ENCODE peak calls at places on chromosomes 12 and 14, in six cellular contexts. Q is astrocyte, M is nucleus accumbens, O is smooth muscle cell of the brain vasculature, B is T-helper 9 cell, R is left kidney. I is an unnamed sample.

GRCh38 chr14:49220492-49220891 is 365.7 kb downstream of the RPS29 start:
- DNase-seq in Q (peak), M (no peak), O (no peak), B (no peak), R (peak), I (no peak)

GRCh38 chr14:88296343-88296742 is 26.7 kb downstream of the KCNK10 start:
- DNase-seq in Q (no peak), M (no peak), O (no peak), B (no peak), R (no peak), I (no peak)

GRCh38 chr14:80996049-80996901 is 40.9 kb downstream of the TSHR start:
- DNase-seq in Q (peak), M (no peak), O (peak), B (no peak), R (peak), I (peak)

GRCh38 chr12:124675881-124676688 is 108.7 kb upstream of the NCOR2 start:
- DNase-seq in Q (peak), M (peak), O (no peak), B (no peak), R (peak), I (peak)

GRCh38 chr12:24909667-24910066 is 39.2 kb downstream of the BCAT1 start:
- DNase-seq in Q (peak), M (peak), O (no peak), B (no peak), R (no peak), I (no peak)

GRCh38 chr12:112107306-112107705 is 1.3 kb downstream of the NAA25 start:
- DNase-seq in Q (no peak), M (no peak), O (no peak), B (no peak), R (no peak), I (no peak)

GRCh38 chr12:109604132-109604585 is 30.6 kb downstream of the MVK start:
- DNase-seq in Q (no peak), M (no peak), O (no peak), B (no peak), R (no peak), I (no peak)

GRCh38 chr12:91111366-91112321 is at the start of gene LUM:
- DNase-seq in Q (peak), M (no peak), O (no peak), B (no peak), R (peak), I (no peak)

GRCh38 chr14:21933681-21934080 is 260.1 kb upstream of the OR4E1 start:
- DNase-seq in Q (no peak), M (no peak), O (no peak), B (no peak), R (peak), I (no peak)

GRCh38 chr14:73238262-73238852 is 1.1 kb downstream of the PAPLN start:
- DNase-seq in Q (peak), M (no peak), O (no peak), B (no peak), R (peak), I (peak)

GRCh38 chr12:82357845-82358199 is 365 bp downstream of the CCDC59 start:
- DNase-seq in Q (no peak), M (no peak), O (no peak), B (no peak), R (no peak), I (no peak)

GRCh38 chr12:65568517-65568916 is 255.8 kb upstream of the HMGA2 start:
- DNase-seq in Q (peak), M (no peak), O (peak), B (no peak), R (peak), I (no peak)

GRCh38 chr12:15435597-15435996 is 113.3 kb downstream of the PTPRO start:
- DNase-seq in Q (peak), M (no peak), O (no peak), B (no peak), R (peak), I (no peak)

GRCh38 chr14:76938092-76938500 is 90.4 kb downstream of the IRF2BPL start:
- DNase-seq in Q (peak), M (no peak), O (no peak), B (no peak), R (no peak), I (no peak)

GRCh38 chr12:49553512-49554088 is 14.3 kb downstream of the MCRS1 start:
- DNase-seq in Q (no peak), M (no peak), O (no peak), B (no peak), R (peak), I (no peak)

GRCh38 chr12:60535363-60535762 is 939.5 kb downstream of the SLC16A7 start:
- DNase-seq in Q (no peak), M (no peak), O (no peak), B (no peak), R (no peak), I (no peak)

GRCh38 chr12:118591-118990 is 52.0 kb downstream of the IQSEC3 start:
- DNase-seq in Q (no peak), M (no peak), O (no peak), B (no peak), R (no peak), I (no peak)

GRCh38 chr12:56839489-56840442 is 76.6 kb downstream of the HSD17B6 start:
- DNase-seq in Q (peak), M (no peak), O (no peak), B (no peak), R (peak), I (peak)

GRCh38 chr14:73245401-73246325 is 8.4 kb downstream of the PAPLN start:
- DNase-seq in Q (no peak), M (no peak), O (no peak), B (peak), R (peak), I (no peak)

GRCh38 chr12:88310069-88310468 is 168.0 kb downstream of the TMTC3 start:
- DNase-seq in Q (peak), M (no peak), O (peak), B (no peak), R (peak), I (no peak)

GRCh38 chr14:100219126-100219785 is 19.7 kb upstream of the YY1 start:
- DNase-seq in Q (no peak), M (no peak), O (no peak), B (no peak), R (peak), I (no peak)

GRCh38 chr12:53424626-53425514 is 1.2 kb downstream of the AMHR2 start:
- DNase-seq in Q (no peak), M (no peak), O (no peak), B (no peak), R (peak), I (no peak)

GRCh38 chr12:3152013-3152412 is 74.8 kb downstream of the TSPAN9 start:
- DNase-seq in Q (peak), M (no peak), O (no peak), B (no peak), R (no peak), I (no peak)

GRCh38 chr12:6765634-6766581 is at the start of gene PTMS:
- DNase-seq in Q (peak), M (peak), O (peak), B (no peak), R (peak), I (peak)

GRCh38 chr12:15522574-15523187 is 200.4 kb downstream of the PTPRO start:
- DNase-seq in Q (peak), M (no peak), O (no peak), B (no peak), R (peak), I (no peak)

GRCh38 chr12:69440016-69440415 is 30.2 kb upstream of the FRS2 start:
- DNase-seq in Q (no peak), M (no peak), O (no peak), B (no peak), R (peak), I (no peak)

GRCh38 chr12:131710464-131711457 is at the start of gene SFSWAP:
- DNase-seq in Q (peak), M (peak), O (peak), B (peak), R (peak), I (peak)

GRCh38 chr12:80053048-80053790 is 46.1 kb upstream of the OTOGL start:
- DNase-seq in Q (peak), M (no peak), O (peak), B (no peak), R (peak), I (peak)

GRCh38 chr14:104868811-104869572 is 3.9 kb downstream of the CEP170B start:
- DNase-seq in Q (no peak), M (no peak), O (no peak), B (no peak), R (no peak), I (no peak)

GRCh38 chr14:55514819-55515470 is 65.1 kb upstream of the KTN1 start:
- DNase-seq in Q (peak), M (peak), O (no peak), B (no peak), R (no peak), I (no peak)

GRCh38 chr12:95319694-95320331 is 102.2 kb downstream of the VEZT start:
- DNase-seq in Q (peak), M (no peak), O (no peak), B (no peak), R (peak), I (no peak)

GRCh38 chr14:23132970-23133369 is 13.9 kb upstream of the CEBPE start:
- DNase-seq in Q (no peak), M (no peak), O (no peak), B (no peak), R (no peak), I (no peak)

GRCh38 chr14:21101802-21102413 is 1.0 kb downstream of the TMEM253 start:
- DNase-seq in Q (no peak), M (no peak), O (no peak), B (no peak), R (no peak), I (no peak)

GRCh38 chr12:109154485-109155438 is 38.4 kb downstream of the ACACB start:
- DNase-seq in Q (peak), M (peak), O (no peak), B (peak), R (peak), I (peak)

I was measured in frontal cortex.